ENCODE peak calls at places on chromosomes 2 and 18, in five cellular contexts. Z, V, P, F and Y are unnamed samples.

GRCh38 chr18:58226476-58226875 is 182.4 kb downstream of the NEDD4L start:
- DNase-seq in F (no peak), P (no peak), Z (no peak), V (no peak), Y (no peak)

GRCh38 chr2:210954508-210954907 is 398.1 kb downstream of the CPS1 start:
- DNase-seq in P (no peak), F (no peak), Z (no peak), V (no peak), Y (no peak)

GRCh38 chr2:27379840-27380625 is 501 bp downstream of the ZNF513 start:
- DNase-seq in P (peak), F (peak), V (no peak), Z (peak), Y (peak)

GRCh38 chr2:162711832-162712540 is 126.6 kb downstream of the KCNH7 start:
- DNase-seq in Z (no peak), V (no peak), F (no peak), P (no peak), Y (no peak)

GRCh38 chr18:73544032-73544431 is 603.6 kb downstream of the FBXO15 start:
- DNase-seq in F (no peak), Z (no peak), V (no peak), P (no peak), Y (no peak)

GRCh38 chr2:96264656-96265348 is 995 bp downstream of the TMEM127 start:
- DNase-seq in P (peak), F (peak), Z (no peak), V (no peak), Y (no peak)

GRCh38 chr2:48070415-48070814 is 164.1 kb upstream of the FBXO11 start:
- DNase-seq in Z (no peak), F (no peak), V (no peak), P (no peak), Y (no peak)

GRCh38 chr2:238381341-238382130 is 45.2 kb upstream of the ASB1 start:
- DNase-seq in F (no peak), V (no peak), Z (no peak), P (no peak), Y (no peak)

GRCh38 chr18:57533399-57533884 is 53.1 kb downstream of the FECH start:
- DNase-seq in F (no peak), V (no peak), Z (no peak), P (peak), Y (no peak)